ENCODE peak calls at places on chromosome 6, in four cellular contexts. One of them, this sample, is unnamed.
A peak's percentile ranks its signal among the peaks of the same experiment; 100 is the strongest.

GRCh38 chr6:25296980-25297379 is 17.8 kb downstream of the CARMIL1 start:
- DNase-seq in K562: no peak
- DNase-seq in SK-N-SH: no peak
- DNase-seq in H1: no peak
- DNase-seq in this sample: no peak

GRCh38 chr6:87701676-87702588 is at the start of gene AKIRIN2:
- DNase-seq in K562: peak; percentile 85
- DNase-seq in SK-N-SH: peak; percentile 91
- DNase-seq in H1: peak; percentile 95
- DNase-seq in this sample: peak; percentile 96

GRCh38 chr6:81977488-81977887 is 225.0 kb upstream of the TENT5A start:
- DNase-seq in K562: no peak
- DNase-seq in SK-N-SH: no peak
- DNase-seq in H1: no peak
- DNase-seq in this sample: no peak

GRCh38 chr6:67679566-67680296 is 955.4 kb upstream of the ADGRB3 start:
- DNase-seq in K562: no peak
- DNase-seq in SK-N-SH: no peak
- DNase-seq in H1: no peak
- DNase-seq in this sample: no peak

GRCh38 chr6:35034411-35035171 is 106.5 kb downstream of the TCP11 start:
- DNase-seq in K562: no peak
- DNase-seq in SK-N-SH: no peak
- DNase-seq in H1: no peak
- DNase-seq in this sample: no peak

GRCh38 chr6:113600556-113601339 is 256.4 kb upstream of the MARCKS start:
- DNase-seq in K562: no peak
- DNase-seq in SK-N-SH: no peak
- DNase-seq in H1: no peak
- DNase-seq in this sample: no peak

GRCh38 chr6:43491750-43492661 is 14.6 kb downstream of the TJAP1 start:
- DNase-seq in K562: no peak
- DNase-seq in SK-N-SH: peak; percentile 52
- DNase-seq in H1: no peak
- DNase-seq in this sample: no peak

GRCh38 chr6:148328876-148329567 is 13.6 kb upstream of the SASH1 start:
- DNase-seq in K562: no peak
- DNase-seq in SK-N-SH: no peak
- DNase-seq in H1: no peak
- DNase-seq in this sample: no peak

GRCh38 chr6:159104163-159104885 is 59.5 kb upstream of the TAGAP start:
- DNase-seq in K562: peak; percentile 74
- DNase-seq in SK-N-SH: peak; percentile 86
- DNase-seq in H1: peak; percentile 85
- DNase-seq in this sample: peak; percentile 79

GRCh38 chr6:42314571-42314950 is 96.9 kb upstream of the MRPS10 start:
- DNase-seq in K562: no peak
- DNase-seq in SK-N-SH: no peak
- DNase-seq in H1: no peak
- DNase-seq in this sample: no peak

GRCh38 chr6:27889628-27890315 is 22.4 kb downstream of the OR2B2 start:
- DNase-seq in K562: no peak
- DNase-seq in SK-N-SH: no peak
- DNase-seq in H1: no peak
- DNase-seq in this sample: no peak

GRCh38 chr6:84151669-84152068 is 75.8 kb downstream of the CEP162 start:
- DNase-seq in K562: no peak
- DNase-seq in SK-N-SH: no peak
- DNase-seq in H1: no peak
- DNase-seq in this sample: no peak

GRCh38 chr6:33604941-33605854 is 15.9 kb upstream of the ITPR3 start:
- DNase-seq in K562: no peak
- DNase-seq in SK-N-SH: no peak
- DNase-seq in H1: no peak
- DNase-seq in this sample: no peak

GRCh38 chr6:3635482-3635881 is 116.0 kb downstream of the PXDC1 start:
- DNase-seq in K562: no peak
- DNase-seq in SK-N-SH: no peak
- DNase-seq in H1: no peak
- DNase-seq in this sample: no peak

GRCh38 chr6:135985471-135985870 is 134.0 kb downstream of the PDE7B start:
- DNase-seq in K562: no peak
- DNase-seq in SK-N-SH: no peak
- DNase-seq in H1: no peak
- DNase-seq in this sample: no peak

GRCh38 chr6:112883095-112883494 is 536.0 kb downstream of the RFPL4B start:
- DNase-seq in K562: no peak
- DNase-seq in SK-N-SH: no peak
- DNase-seq in H1: no peak
- DNase-seq in this sample: no peak

GRCh38 chr6:24898607-24899133 is 37.1 kb downstream of the RIPOR2 start:
- DNase-seq in K562: no peak
- DNase-seq in SK-N-SH: no peak
- DNase-seq in H1: no peak
- DNase-seq in this sample: no peak

GRCh38 chr6:40727272-40727671 is 140.1 kb upstream of the LRFN2 start:
- DNase-seq in K562: peak; percentile 76
- DNase-seq in SK-N-SH: peak; percentile 41
- DNase-seq in H1: no peak
- DNase-seq in this sample: peak; percentile 31

GRCh38 chr6:57247603-57248002 is 25.5 kb upstream of the RAB23 start:
- DNase-seq in K562: no peak
- DNase-seq in SK-N-SH: no peak
- DNase-seq in H1: no peak
- DNase-seq in this sample: no peak

GRCh38 chr6:33728438-33728837 is 16.9 kb upstream of the UQCC2 start:
- DNase-seq in K562: no peak
- DNase-seq in SK-N-SH: no peak
- DNase-seq in H1: no peak
- DNase-seq in this sample: no peak

GRCh38 chr6:41171908-41172307 is 9.0 kb upstream of the TREM2 start:
- DNase-seq in K562: no peak
- DNase-seq in SK-N-SH: no peak
- DNase-seq in H1: no peak
- DNase-seq in this sample: peak; percentile 36

GRCh38 chr6:90121982-90122381 is 174.7 kb downstream of the BACH2 start:
- DNase-seq in K562: no peak
- DNase-seq in SK-N-SH: no peak
- DNase-seq in H1: no peak
- DNase-seq in this sample: no peak

DNA sequence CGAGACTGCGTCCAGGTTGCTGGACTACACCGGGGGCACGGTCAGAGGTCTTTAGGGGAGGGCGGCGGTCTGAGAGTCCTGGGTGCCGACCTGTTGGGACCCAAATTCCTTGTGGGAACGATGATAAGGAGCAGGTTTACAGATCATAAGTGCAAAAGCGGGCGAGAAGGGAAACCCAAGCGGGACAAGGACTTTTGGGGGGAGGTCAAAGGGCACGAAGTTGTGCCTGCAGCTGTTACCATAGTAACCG is 350 bp upstream of the GNL1 start:
- DNase-seq in K562: no peak
- DNase-seq in SK-N-SH: no peak
- DNase-seq in H1: no peak
- DNase-seq in this sample: peak; percentile 85
- TF ChIP-seq TEAD4 in K562: no peak
- TF ChIP-seq TEAD4 in SK-N-SH: no peak
- TF ChIP-seq TEAD4 in H1: no peak
- TF ChIP-seq TEAD4 in this sample: no peak

DNA sequence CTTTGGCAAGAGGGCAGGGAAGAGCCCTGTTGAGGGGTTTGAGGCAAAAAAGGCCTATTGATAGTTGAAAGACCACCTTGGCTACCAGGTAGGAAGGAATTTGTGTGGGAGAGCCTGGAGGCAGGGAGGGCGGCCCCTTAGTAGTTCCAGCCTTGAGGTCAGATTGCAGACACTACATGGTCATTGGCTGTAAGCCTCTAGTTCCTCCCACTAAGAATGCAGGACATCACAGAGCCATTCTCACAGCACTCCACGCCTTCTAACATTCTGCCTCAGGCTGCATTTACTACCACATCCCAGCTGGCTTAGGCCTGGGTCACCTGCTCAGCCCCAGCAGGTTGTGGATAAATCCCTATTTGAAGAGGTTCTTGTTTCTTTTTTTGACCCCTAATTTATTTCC is 91.0 kb upstream of the SNX9 start:
- DNase-seq in K562: no peak
- DNase-seq in SK-N-SH: no peak
- DNase-seq in H1: peak; percentile 31
- DNase-seq in this sample: no peak
- TF ChIP-seq USF2 in K562: no peak
- TF ChIP-seq USF2 in SK-N-SH: no peak
- TF ChIP-seq USF2 in H1: no peak
- TF ChIP-seq USF2 in this sample: no peak

GRCh38 chr6:121748850-121749249 is 313.4 kb downstream of the GJA1 start:
- DNase-seq in K562: no peak
- DNase-seq in SK-N-SH: no peak
- DNase-seq in H1: no peak
- DNase-seq in this sample: no peak

GRCh38 chr6:121748376-121748775 is 312.9 kb downstream of the GJA1 start:
- DNase-seq in K562: no peak
- DNase-seq in SK-N-SH: no peak
- DNase-seq in H1: no peak
- DNase-seq in this sample: no peak
- TF ChIP-seq TEAD4 in K562: no peak
- TF ChIP-seq TEAD4 in SK-N-SH: no peak
- TF ChIP-seq TEAD4 in H1: no peak
- TF ChIP-seq TEAD4 in this sample: no peak

DNA sequence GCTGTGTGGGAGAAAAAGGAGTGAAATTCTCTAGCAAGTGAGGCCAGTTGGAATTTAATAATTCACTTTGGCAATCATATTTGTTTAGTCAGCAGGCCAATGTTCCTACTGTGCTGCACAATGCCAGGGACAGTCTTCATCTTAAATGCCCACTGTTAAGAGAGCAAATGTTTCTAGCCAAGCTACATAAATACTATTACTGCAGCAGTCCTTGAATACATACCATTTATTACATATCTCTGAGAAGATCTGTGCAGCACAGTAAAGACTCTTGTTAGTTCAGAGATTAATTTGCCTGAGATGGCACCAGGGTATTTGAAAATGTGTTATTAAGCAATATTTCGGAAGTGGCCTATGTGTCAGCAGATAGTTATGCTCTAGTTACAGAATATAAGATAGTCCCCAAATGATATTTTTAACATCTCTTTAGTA is 105.4 kb downstream of the OGFRL1 start:
- DNase-seq in K562: no peak
- DNase-seq in SK-N-SH: no peak
- DNase-seq in H1: no peak
- DNase-seq in this sample: no peak
- TF ChIP-seq USF2 in K562: no peak
- TF ChIP-seq USF2 in SK-N-SH: no peak
- TF ChIP-seq USF2 in H1: no peak
- TF ChIP-seq USF2 in this sample: no peak

DNA sequence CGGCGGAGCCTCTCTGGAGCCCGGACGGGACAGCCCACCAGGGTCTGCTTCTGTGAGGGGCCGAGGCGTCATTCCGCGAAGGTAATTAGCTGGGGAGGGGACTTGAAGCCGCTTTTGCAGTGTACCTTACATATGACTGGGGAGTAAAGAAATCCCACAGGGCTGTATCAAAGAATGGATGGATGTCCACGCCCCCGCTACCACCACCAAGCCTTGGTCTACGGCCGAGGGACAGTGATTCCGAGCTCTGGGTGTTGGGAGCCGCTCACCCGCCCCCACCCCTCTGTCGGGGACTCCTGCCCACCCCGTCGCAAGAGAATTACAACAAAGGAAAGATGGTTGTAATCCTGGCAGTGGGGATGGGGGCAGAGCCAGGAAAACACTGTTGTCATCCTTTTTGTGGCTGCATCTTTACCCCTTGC is 767 bp upstream of the FBXO30 start:
- DNase-seq in K562: peak; percentile 45
- DNase-seq in SK-N-SH: peak; percentile 74
- DNase-seq in H1: peak; percentile 74
- DNase-seq in this sample: peak; percentile 29
- TF ChIP-seq TEAD4 in K562: no peak
- TF ChIP-seq TEAD4 in SK-N-SH: no peak
- TF ChIP-seq TEAD4 in H1: no peak
- TF ChIP-seq TEAD4 in this sample: no peak

DNA sequence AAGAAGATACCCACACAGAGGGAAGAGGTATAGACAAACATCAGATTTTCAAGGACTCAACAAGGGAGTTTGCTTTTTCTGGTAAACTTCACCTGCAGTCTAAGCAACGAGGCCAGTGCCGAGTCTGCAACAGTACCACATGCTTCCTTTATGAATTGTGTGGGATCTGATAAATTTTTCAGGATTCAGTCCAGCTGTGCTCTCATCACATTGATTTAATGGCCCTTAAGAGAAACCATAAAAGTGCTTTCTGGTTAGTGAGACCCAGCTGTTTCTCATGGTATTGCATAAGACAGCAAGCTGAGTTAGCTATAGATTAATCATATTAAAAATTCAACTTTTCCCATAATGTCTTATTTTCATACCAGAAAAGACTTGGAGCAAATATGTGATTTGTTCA is 291.4 kb downstream of the CENPW start:
- DNase-seq in K562: no peak
- DNase-seq in SK-N-SH: peak; percentile 32
- DNase-seq in H1: no peak
- DNase-seq in this sample: no peak
- TF ChIP-seq USF2 in K562: no peak
- TF ChIP-seq USF2 in SK-N-SH: no peak
- TF ChIP-seq USF2 in H1: no peak
- TF ChIP-seq USF2 in this sample: no peak

GRCh38 chr6:16758163-16758975 is 2.9 kb downstream of the ATXN1 start:
- DNase-seq in K562: no peak
- DNase-seq in SK-N-SH: no peak
- DNase-seq in H1: no peak
- DNase-seq in this sample: no peak

GRCh38 chr6:16760536-16761468 is at the start of gene ATXN1:
- DNase-seq in K562: peak; percentile 56
- DNase-seq in SK-N-SH: peak; percentile 80
- DNase-seq in H1: peak; percentile 65
- DNase-seq in this sample: peak; percentile 41

GRCh38 chr6:16757332-16757731 is 3.9 kb downstream of the ATXN1 start:
- DNase-seq in K562: no peak
- DNase-seq in SK-N-SH: no peak
- DNase-seq in H1: no peak
- DNase-seq in this sample: no peak

GRCh38 chr6:16759646-16760535 is 1.4 kb downstream of the ATXN1 start:
- DNase-seq in K562: peak; percentile 64
- DNase-seq in SK-N-SH: peak; percentile 85
- DNase-seq in H1: peak; percentile 79
- DNase-seq in this sample: peak; percentile 72

GRCh38 chr6:16759181-16759645 is 2.0 kb downstream of the ATXN1 start:
- DNase-seq in K562: no peak
- DNase-seq in SK-N-SH: no peak
- DNase-seq in H1: no peak
- DNase-seq in this sample: no peak
- TF ChIP-seq TEAD4 in K562: no peak
- TF ChIP-seq TEAD4 in SK-N-SH: no peak
- TF ChIP-seq TEAD4 in H1: no peak
- TF ChIP-seq TEAD4 in this sample: no peak

GRCh38 chr6:109284675-109285074 is 97.6 kb downstream of the CD164 start:
- DNase-seq in K562: peak; percentile 39
- DNase-seq in SK-N-SH: no peak
- DNase-seq in H1: no peak
- DNase-seq in this sample: no peak
- TF ChIP-seq USF2 in K562: no peak
- TF ChIP-seq USF2 in SK-N-SH: no peak
- TF ChIP-seq USF2 in H1: no peak
- TF ChIP-seq USF2 in this sample: no peak

GRCh38 chr6:53524455-53524815 is 20.5 kb downstream of the GCLC start:
- DNase-seq in K562: no peak
- DNase-seq in SK-N-SH: no peak
- DNase-seq in H1: no peak
- DNase-seq in this sample: no peak
- TF ChIP-seq TEAD4 in K562: no peak
- TF ChIP-seq TEAD4 in SK-N-SH: no peak
- TF ChIP-seq TEAD4 in H1: no peak
- TF ChIP-seq TEAD4 in this sample: no peak

GRCh38 chr6:29510202-29510601 is 22.4 kb upstream of the MAS1L start:
- DNase-seq in K562: peak; percentile 34
- DNase-seq in SK-N-SH: no peak
- DNase-seq in H1: no peak
- DNase-seq in this sample: no peak
- TF ChIP-seq USF2 in K562: no peak
- TF ChIP-seq USF2 in SK-N-SH: no peak
- TF ChIP-seq USF2 in H1: no peak
- TF ChIP-seq USF2 in this sample: no peak